ENCODE peak calls at places on chromosomes 4 and X, in nine cellular contexts. H is heart left ventricle; P is cardiac fibroblast; N is natural killer cell; W is CD8-positive, alpha-beta T cell; Q is pancreas; O is lower lobe of right lung; G is A549; I is foreskin fibroblast. Z is an unnamed sample.

GRCh38 chr4:181219783-181220416 is 1023.3 kb upstream of the TENM3 start:
- DNase-seq in P (no peak), H (no peak), Q (no peak), N (no peak), W (no peak), I (no peak), O (no peak), G (no peak), Z (no peak)

GRCh38 chrX:68433155-68433980 is at the start of gene OPHN1:
- DNase-seq in W (peak; percentile 5), P (peak; percentile 86), H (peak; percentile 81), G (peak; percentile 80), N (no peak), Q (peak; percentile 77), O (peak; percentile 85), I (peak; percentile 72), Z (peak; percentile 69)

GRCh38 chr4:60562353-60562752 is 637.8 kb upstream of the ADGRL3 start:
- DNase-seq in I (no peak), O (no peak), W (no peak), G (no peak), Q (no peak), N (no peak), P (no peak), H (no peak), Z (no peak)

GRCh38 chrX:136369377-136369776 is 68.6 kb downstream of the ADGRG4 start:
- DNase-seq in I (no peak), H (no peak), P (no peak), G (no peak), Q (no peak), O (no peak), W (no peak), N (no peak), Z (no peak)

GRCh38 chr4:136763844-136764446 is 768.3 kb downstream of the PCDH18 start:
- DNase-seq in G (no peak), P (no peak), H (no peak), Q (no peak), W (no peak), N (no peak), O (no peak), I (no peak), Z (no peak)

GRCh38 chr4:24686866-24687672 is 102.7 kb upstream of the DHX15 start:
- DNase-seq in Q (peak; percentile 67), G (peak; percentile 27), O (peak; percentile 53), I (peak; percentile 2), H (no peak), W (no peak), P (no peak), N (no peak), Z (peak; percentile 3)

GRCh38 chr4:4470208-4470607 is 71.6 kb downstream of the STX18 start:
- DNase-seq in G (no peak), N (no peak), W (no peak), I (no peak), Q (no peak), P (peak; percentile 50), O (no peak), H (no peak), Z (no peak)

GRCh38 chr4:6035786-6036185 is 17.6 kb upstream of the C4orf50 start:
- DNase-seq in N (no peak), P (no peak), W (no peak), Q (peak; percentile 23), I (no peak), H (no peak), G (no peak), O (no peak), Z (no peak)

GRCh38 chr4:123835852-123836251 is 439.3 kb downstream of the SPRY1 start:
- DNase-seq in H (no peak), W (no peak), P (no peak), O (no peak), N (no peak), I (no peak), Q (no peak), G (no peak), Z (no peak)

GRCh38 chrX:44431206-44431605 is 87.7 kb upstream of the EFHC2 start:
- DNase-seq in P (no peak), Q (no peak), H (no peak), I (no peak), W (no peak), O (no peak), N (no peak), G (peak; percentile 59), Z (no peak)

GRCh38 chrX:146456058-146456457 is 353.5 kb upstream of the CXorf51B start:
- DNase-seq in W (no peak), G (no peak), H (no peak), I (no peak), Q (no peak), O (no peak), N (no peak), P (no peak), Z (no peak)
- TF ChIP-seq CTCF in W (no peak), G (no peak), H (no peak), I (no peak), Q (no peak), O (no peak), N (no peak), P (no peak), Z (no peak)

DNA sequence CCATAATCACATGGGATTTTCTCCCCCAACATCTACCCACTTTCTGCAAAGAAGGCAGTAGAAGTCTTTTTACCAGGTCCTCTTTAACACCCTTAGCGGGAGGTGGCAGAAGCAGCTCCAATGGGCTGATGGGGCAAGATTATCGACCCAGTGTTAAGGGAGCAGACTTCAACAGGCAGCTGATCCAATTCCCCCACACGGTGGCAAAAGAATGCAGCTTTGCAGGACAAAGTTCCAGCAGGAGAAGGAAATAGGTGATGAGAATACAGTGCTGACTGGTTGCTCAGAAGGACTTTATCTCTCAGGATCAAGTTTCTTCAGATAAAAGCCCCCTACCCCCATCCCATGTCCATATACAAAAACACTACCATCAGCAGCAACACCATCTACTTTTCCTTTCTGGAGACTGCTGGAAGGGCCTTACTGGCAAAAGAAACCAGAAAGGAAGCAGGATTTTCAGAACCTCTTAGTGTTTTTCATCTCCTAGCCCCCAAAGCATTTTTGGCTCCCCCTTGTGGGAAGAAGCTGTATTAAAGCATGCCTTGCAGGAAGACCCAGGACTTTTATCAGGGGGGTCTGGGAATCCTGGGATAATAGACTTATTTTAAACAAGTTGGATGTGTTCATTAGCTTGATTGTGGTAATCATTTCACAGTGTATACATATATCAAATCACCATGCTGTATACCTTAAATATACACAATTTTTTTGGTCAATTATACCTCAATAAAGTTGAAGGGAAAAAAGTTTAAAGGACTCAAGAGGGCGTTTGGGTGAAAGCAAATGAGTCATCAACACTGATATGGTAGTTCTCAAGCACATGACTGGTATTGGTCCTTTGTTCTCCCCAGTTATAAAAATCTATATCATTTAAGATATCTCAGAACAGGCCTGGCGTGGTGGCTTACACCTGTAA is 146.4 kb downstream of the GPC3 start:
- DNase-seq in O (no peak), W (peak; percentile 36), N (no peak), G (peak; percentile 33), H (no peak), Q (no peak), P (peak; percentile 50), I (no peak), Z (no peak)
- TF ChIP-seq CTCF in O (peak; percentile 48), W (peak; percentile 36), N (peak; percentile 50), G (peak; percentile 52), H (peak; percentile 31), Q (peak; percentile 65), P (peak; percentile 43), I (peak; percentile 47), Z (peak; percentile 37)

GRCh38 chr4:11428161-11428700 is 463 bp downstream of the HS3ST1 start:
- DNase-seq in G (no peak), Q (no peak), N (no peak), O (no peak), W (no peak), I (no peak), P (no peak), H (no peak), Z (no peak)

GRCh38 chr4:11429646-11430045 is 952 bp upstream of the HS3ST1 start:
- DNase-seq in Q (no peak), G (no peak), N (no peak), P (no peak), O (no peak), H (no peak), I (no peak), W (no peak), Z (no peak)

GRCh38 chr4:11426716-11427115 is 2.0 kb downstream of the HS3ST1 start:
- DNase-seq in N (no peak), H (no peak), Q (no peak), P (peak; percentile 43), G (no peak), O (no peak), I (no peak), W (no peak), Z (no peak)

GRCh38 chr4:11427201-11427996 is 1.3 kb downstream of the HS3ST1 start:
- DNase-seq in H (no peak), G (no peak), P (no peak), W (no peak), I (no peak), O (no peak), Q (peak; percentile 58), N (no peak), Z (no peak)

GRCh38 chr4:11428701-11429571 is at the start of gene HS3ST1:
- DNase-seq in N (peak; percentile 21), G (peak; percentile 78), H (peak; percentile 83), I (no peak), W (no peak), O (peak; percentile 87), Q (peak; percentile 85), P (peak; percentile 83), Z (peak; percentile 87)
- TF ChIP-seq CTCF in N (peak; percentile 19), G (peak; percentile 47), H (peak; percentile 62), I (no peak), W (no peak), O (peak; percentile 73), Q (peak; percentile 28), P (peak; percentile 34), Z (peak; percentile 87)

GRCh38 chr4:167023359-167023925 is 210.9 kb downstream of the SPOCK3 start:
- DNase-seq in W (no peak), Q (no peak), H (no peak), G (no peak), O (no peak), N (no peak), P (no peak), I (no peak), Z (no peak)

GRCh38 chr4:167014944-167015343 is 219.3 kb downstream of the SPOCK3 start:
- DNase-seq in O (no peak), I (no peak), P (no peak), N (no peak), G (no peak), W (no peak), Q (no peak), H (no peak), Z (no peak)

GRCh38 chr4:167021545-167022155 is 212.6 kb downstream of the SPOCK3 start:
- DNase-seq in Q (peak; percentile 88), H (peak; percentile 33), G (peak; percentile 62), P (peak; percentile 79), O (peak; percentile 62), W (peak; percentile 17), I (peak; percentile 41), N (peak; percentile 18), Z (no peak)

GRCh38 chr4:167025651-167026050 is 208.6 kb downstream of the SPOCK3 start:
- DNase-seq in H (no peak), P (no peak), I (no peak), W (no peak), G (peak; percentile 37), N (no peak), Q (no peak), O (no peak), Z (no peak)

DNA sequence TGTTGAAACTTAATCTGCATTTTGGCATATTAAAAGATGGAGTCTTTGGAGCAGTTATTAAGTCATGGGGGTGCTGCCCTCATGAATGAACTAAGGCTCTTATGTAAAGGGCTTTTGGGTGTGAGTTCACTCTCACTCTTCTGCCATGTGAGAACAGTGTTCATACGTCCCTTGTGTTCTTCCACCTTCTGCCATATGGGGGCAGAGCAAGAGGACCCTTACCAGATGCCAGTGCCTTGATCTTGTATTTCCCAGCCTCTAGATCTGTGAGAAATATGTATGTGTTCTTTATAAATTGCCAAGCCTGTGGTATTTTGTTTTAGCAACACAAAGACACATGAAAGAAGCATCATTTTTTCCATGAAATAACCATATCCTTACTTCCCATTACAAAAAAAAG is 213.9 kb downstream of the SPOCK3 start:
- DNase-seq in G (peak; percentile 11), P (no peak), W (no peak), N (no peak), Q (no peak), O (no peak), H (no peak), I (no peak), Z (no peak)
- TF ChIP-seq CTCF in G (peak; percentile 12), P (peak; percentile 43), W (no peak), N (no peak), Q (no peak), O (no peak), H (no peak), I (no peak), Z (peak; percentile 28)

Z was measured in LNCaP clone FGC.